ENCODE peak calls at places on chromosomes 11 and 22, in four cellular contexts. One of them, this sample, is unnamed.

GRCh38 chr11:68303083-68303482 is 9.3 kb upstream of the LRP5 start:
- DNase-seq in esophagus squamous epithelium: no peak
- DNase-seq in tibial artery: no peak
- DNase-seq in heart left ventricle: no peak
- DNase-seq in this sample: no peak

GRCh38 chr11:67780056-67780455 is 105.6 kb upstream of the ALDH3B2 start:
- DNase-seq in heart left ventricle: no peak
- DNase-seq in esophagus squamous epithelium: no peak
- DNase-seq in tibial artery: no peak
- DNase-seq in this sample: no peak

GRCh38 chr11:45556851-45557707 is 108.3 kb downstream of the CHST1 start:
- DNase-seq in heart left ventricle: no peak
- DNase-seq in esophagus squamous epithelium: no peak
- DNase-seq in tibial artery: no peak
- DNase-seq in this sample: no peak

GRCh38 chr11:118006153-118006534 is 19.9 kb downstream of the IL10RA start:
- DNase-seq in heart left ventricle: no peak
- DNase-seq in esophagus squamous epithelium: no peak
- DNase-seq in tibial artery: no peak
- DNase-seq in this sample: no peak

GRCh38 chr22:27686534-27686933 is 115.0 kb downstream of the MN1 start:
- DNase-seq in esophagus squamous epithelium: no peak
- DNase-seq in tibial artery: peak; percentile 86
- DNase-seq in heart left ventricle: peak; percentile 92
- DNase-seq in this sample: no peak

GRCh38 chr22:49992921-49993648 is 19.5 kb downstream of the IL17REL start:
- DNase-seq in esophagus squamous epithelium: no peak
- DNase-seq in heart left ventricle: peak; percentile 72
- DNase-seq in tibial artery: peak; percentile 29
- DNase-seq in this sample: peak; percentile 85

GRCh38 chr22:26674211-26675190 is 17.1 kb downstream of the MIAT start:
- DNase-seq in tibial artery: no peak
- DNase-seq in esophagus squamous epithelium: no peak
- DNase-seq in heart left ventricle: no peak
- DNase-seq in this sample: no peak

GRCh38 chr22:37777122-37777687 is 30.5 kb upstream of the GCAT start:
- DNase-seq in heart left ventricle: peak; percentile 60
- DNase-seq in esophagus squamous epithelium: no peak
- DNase-seq in tibial artery: no peak
- DNase-seq in this sample: peak; percentile 60

GRCh38 chr22:17117400-17117799 is 3.8 kb downstream of the TMEM121B start:
- DNase-seq in esophagus squamous epithelium: no peak
- DNase-seq in tibial artery: no peak
- DNase-seq in heart left ventricle: no peak
- DNase-seq in this sample: no peak

GRCh38 chr11:16611395-16612233 is 126.8 kb upstream of the C11orf58 start:
- DNase-seq in tibial artery: no peak
- DNase-seq in esophagus squamous epithelium: no peak
- DNase-seq in heart left ventricle: peak; percentile 30
- DNase-seq in this sample: no peak

GRCh38 chr11:17098632-17099031 is 21.2 kb upstream of the RPS13 start:
- DNase-seq in heart left ventricle: no peak
- DNase-seq in esophagus squamous epithelium: no peak
- DNase-seq in tibial artery: no peak
- DNase-seq in this sample: no peak

GRCh38 chr11:30432177-30432576 is 109.3 kb downstream of the ARL14EP start:
- DNase-seq in tibial artery: no peak
- DNase-seq in esophagus squamous epithelium: no peak
- DNase-seq in heart left ventricle: no peak
- DNase-seq in this sample: no peak

GRCh38 chr11:126355324-126355925 is at the start of gene ST3GAL4:
- DNase-seq in heart left ventricle: peak; percentile 90
- DNase-seq in tibial artery: peak; percentile 76
- DNase-seq in esophagus squamous epithelium: peak; percentile 25
- DNase-seq in this sample: peak; percentile 84

GRCh38 chr22:36244522-36245391 is 5.4 kb upstream of the APOL2 start:
- DNase-seq in heart left ventricle: peak; percentile 73
- DNase-seq in esophagus squamous epithelium: no peak
- DNase-seq in tibial artery: peak; percentile 67
- DNase-seq in this sample: no peak

GRCh38 chr11:127054153-127054552 is 53.6 kb upstream of the KIRREL3 start:
- DNase-seq in esophagus squamous epithelium: no peak
- DNase-seq in tibial artery: no peak
- DNase-seq in heart left ventricle: no peak
- DNase-seq in this sample: no peak

GRCh38 chr11:69921429-69922014 is 102.3 kb upstream of the FGF3 start:
- DNase-seq in esophagus squamous epithelium: no peak
- DNase-seq in tibial artery: no peak
- DNase-seq in heart left ventricle: peak; percentile 20
- DNase-seq in this sample: peak; percentile 24

GRCh38 chr22:21984793-21985192 is 2.2 kb upstream of the TOP3B start:
- DNase-seq in tibial artery: no peak
- DNase-seq in heart left ventricle: no peak
- DNase-seq in esophagus squamous epithelium: no peak
- DNase-seq in this sample: no peak

GRCh38 chr11:68928481-68928880 is 24.8 kb downstream of the IGHMBP2 start:
- DNase-seq in esophagus squamous epithelium: no peak
- DNase-seq in heart left ventricle: peak; percentile 63
- DNase-seq in tibial artery: no peak
- DNase-seq in this sample: no peak

GRCh38 chr22:44926491-44927415 is 83.1 kb downstream of the PHF21B start:
- DNase-seq in heart left ventricle: no peak
- DNase-seq in esophagus squamous epithelium: no peak
- DNase-seq in tibial artery: no peak
- DNase-seq in this sample: peak; percentile 25

GRCh38 chr22:40449676-40450035 is 79.3 kb downstream of the SGSM3 start:
- DNase-seq in esophagus squamous epithelium: no peak
- DNase-seq in heart left ventricle: no peak
- DNase-seq in tibial artery: no peak
- DNase-seq in this sample: no peak

GRCh38 chr11:120715239-120715638 is 203.7 kb downstream of the GRIK4 start:
- DNase-seq in esophagus squamous epithelium: no peak
- DNase-seq in heart left ventricle: no peak
- DNase-seq in tibial artery: no peak
- DNase-seq in this sample: no peak
- TF ChIP-seq CTCF in esophagus squamous epithelium: no peak
- TF ChIP-seq CTCF in heart left ventricle: no peak
- TF ChIP-seq CTCF in tibial artery: no peak
- TF ChIP-seq CTCF in this sample: peak; percentile 33

GRCh38 chr11:129143335-129143734 is 48.8 kb downstream of the ARHGAP32 start:
- DNase-seq in heart left ventricle: peak; percentile 75
- DNase-seq in esophagus squamous epithelium: no peak
- DNase-seq in tibial artery: peak; percentile 88
- DNase-seq in this sample: peak; percentile 48

GRCh38 chr11:129144256-129144655 is 47.9 kb downstream of the ARHGAP32 start:
- DNase-seq in tibial artery: no peak
- DNase-seq in heart left ventricle: no peak
- DNase-seq in esophagus squamous epithelium: no peak
- DNase-seq in this sample: no peak

GRCh38 chr11:129146196-129146595 is 45.9 kb downstream of the ARHGAP32 start:
- DNase-seq in tibial artery: no peak
- DNase-seq in heart left ventricle: no peak
- DNase-seq in esophagus squamous epithelium: no peak
- DNase-seq in this sample: no peak

GRCh38 chr11:129145276-129145675 is 46.8 kb downstream of the ARHGAP32 start:
- DNase-seq in esophagus squamous epithelium: no peak
- DNase-seq in tibial artery: no peak
- DNase-seq in heart left ventricle: no peak
- DNase-seq in this sample: no peak

DNA sequence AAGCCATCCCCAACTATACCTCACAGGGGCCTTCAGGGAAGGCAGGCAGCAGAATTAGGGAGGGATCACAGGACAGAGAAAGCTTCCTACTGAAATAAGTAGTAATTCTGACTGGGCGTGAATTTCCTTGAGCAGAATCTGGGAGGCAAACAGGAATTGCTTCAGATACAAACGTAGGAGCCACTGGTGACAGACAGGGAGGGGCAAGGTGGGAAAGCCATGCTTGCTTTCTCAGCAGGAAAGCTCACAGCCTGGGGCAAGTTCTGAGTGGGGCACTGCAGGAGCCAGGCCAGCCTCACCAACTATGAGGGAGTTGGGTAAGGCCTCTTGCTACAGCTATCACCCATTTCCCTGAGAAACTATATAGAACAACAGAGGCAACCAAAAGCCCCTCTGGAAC is 43.6 kb downstream of the ARHGAP32 start:
- DNase-seq in esophagus squamous epithelium: no peak
- DNase-seq in heart left ventricle: no peak
- DNase-seq in tibial artery: no peak
- DNase-seq in this sample: no peak
- H3K27ac ChIP-seq in esophagus squamous epithelium: no peak overlapping the region
- H3K27ac ChIP-seq in heart left ventricle: no peak overlapping the region
- H3K27ac ChIP-seq in tibial artery: no peak overlapping the region
- H3K27ac ChIP-seq in this sample: no peak overlapping the region

DNA sequence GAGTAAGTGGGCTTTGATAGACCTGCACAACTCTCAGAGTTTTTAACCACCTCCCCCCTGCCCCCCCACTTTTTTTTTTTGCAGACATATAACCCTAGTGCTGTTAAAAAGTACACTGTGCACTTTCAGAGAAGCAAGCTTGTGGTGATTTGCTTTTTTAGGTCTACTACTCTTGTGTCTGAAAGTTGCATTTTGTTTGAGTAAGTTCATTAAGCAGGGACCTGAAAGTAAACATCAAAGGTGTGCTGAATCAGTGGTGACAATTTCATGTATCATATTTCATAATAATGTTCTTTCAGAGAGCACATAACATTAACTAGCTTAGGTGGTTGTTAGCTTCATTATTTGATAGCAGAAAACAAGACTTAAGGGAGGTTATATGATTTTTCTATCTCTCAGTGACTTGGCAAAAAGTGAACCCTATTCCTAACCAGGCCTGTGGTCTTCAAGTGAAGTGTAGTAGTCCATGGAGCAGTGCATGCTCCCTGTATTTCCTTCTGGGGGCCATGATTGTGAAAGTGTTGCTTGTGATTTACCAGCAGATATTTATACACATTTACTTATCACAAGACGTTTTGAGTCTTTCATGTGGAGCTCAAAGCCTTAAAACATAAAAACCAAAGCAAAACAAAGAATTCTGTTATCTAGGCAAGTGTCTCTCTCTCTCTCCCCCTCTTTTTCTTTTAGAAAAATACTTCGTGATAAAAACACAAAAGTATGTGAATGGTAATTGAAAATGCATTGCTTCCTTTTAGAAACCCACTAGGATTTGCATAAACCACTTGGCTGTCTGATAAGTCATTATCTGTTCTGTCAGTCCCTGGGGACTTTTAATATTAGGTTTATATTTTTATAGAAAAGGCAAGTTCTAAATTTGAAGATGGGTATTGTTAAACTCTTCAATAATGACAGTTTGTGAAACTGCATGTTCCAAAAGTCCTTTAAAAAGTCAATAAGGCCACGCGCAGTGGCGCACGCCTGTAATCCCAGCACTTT is 7.5 kb upstream of the RAG2 start:
- DNase-seq in esophagus squamous epithelium: no peak
- DNase-seq in tibial artery: no peak
- DNase-seq in heart left ventricle: no peak
- DNase-seq in this sample: no peak
- H3K4me1 ChIP-seq in esophagus squamous epithelium: no peaks in the 10 kb centered on the region
- H3K4me1 ChIP-seq in tibial artery: no peaks in the 10 kb centered on the region
- H3K4me1 ChIP-seq in heart left ventricle: no peaks in the 10 kb centered on the region
- H3K4me1 ChIP-seq in this sample: no peaks in the 10 kb centered on the region

GRCh38 chr11:112652786-112653390 is 308.3 kb upstream of the NCAM1 start:
- DNase-seq in esophagus squamous epithelium: no peak
- DNase-seq in tibial artery: no peak
- DNase-seq in heart left ventricle: no peak
- DNase-seq in this sample: no peak

GRCh38 chr11:112659185-112659584 is 302.0 kb upstream of the NCAM1 start:
- DNase-seq in tibial artery: no peak
- DNase-seq in heart left ventricle: no peak
- DNase-seq in esophagus squamous epithelium: no peak
- DNase-seq in this sample: no peak

GRCh38 chr11:112656772-112657428 is 304.3 kb upstream of the NCAM1 start:
- DNase-seq in tibial artery: no peak
- DNase-seq in heart left ventricle: no peak
- DNase-seq in esophagus squamous epithelium: no peak
- DNase-seq in this sample: no peak

GRCh38 chr11:112658521-112658920 is 302.7 kb upstream of the NCAM1 start:
- DNase-seq in heart left ventricle: peak; percentile 56
- DNase-seq in tibial artery: no peak
- DNase-seq in esophagus squamous epithelium: no peak
- DNase-seq in this sample: no peak

GRCh38 chr11:112655386-112655785 is 305.8 kb upstream of the NCAM1 start:
- DNase-seq in esophagus squamous epithelium: peak; percentile 3
- DNase-seq in heart left ventricle: peak; percentile 91
- DNase-seq in tibial artery: peak; percentile 77
- DNase-seq in this sample: peak; percentile 56
- TF ChIP-seq CTCF in esophagus squamous epithelium: no peak
- TF ChIP-seq CTCF in heart left ventricle: no peak
- TF ChIP-seq CTCF in tibial artery: no peak
- TF ChIP-seq CTCF in this sample: no peak

DNA sequence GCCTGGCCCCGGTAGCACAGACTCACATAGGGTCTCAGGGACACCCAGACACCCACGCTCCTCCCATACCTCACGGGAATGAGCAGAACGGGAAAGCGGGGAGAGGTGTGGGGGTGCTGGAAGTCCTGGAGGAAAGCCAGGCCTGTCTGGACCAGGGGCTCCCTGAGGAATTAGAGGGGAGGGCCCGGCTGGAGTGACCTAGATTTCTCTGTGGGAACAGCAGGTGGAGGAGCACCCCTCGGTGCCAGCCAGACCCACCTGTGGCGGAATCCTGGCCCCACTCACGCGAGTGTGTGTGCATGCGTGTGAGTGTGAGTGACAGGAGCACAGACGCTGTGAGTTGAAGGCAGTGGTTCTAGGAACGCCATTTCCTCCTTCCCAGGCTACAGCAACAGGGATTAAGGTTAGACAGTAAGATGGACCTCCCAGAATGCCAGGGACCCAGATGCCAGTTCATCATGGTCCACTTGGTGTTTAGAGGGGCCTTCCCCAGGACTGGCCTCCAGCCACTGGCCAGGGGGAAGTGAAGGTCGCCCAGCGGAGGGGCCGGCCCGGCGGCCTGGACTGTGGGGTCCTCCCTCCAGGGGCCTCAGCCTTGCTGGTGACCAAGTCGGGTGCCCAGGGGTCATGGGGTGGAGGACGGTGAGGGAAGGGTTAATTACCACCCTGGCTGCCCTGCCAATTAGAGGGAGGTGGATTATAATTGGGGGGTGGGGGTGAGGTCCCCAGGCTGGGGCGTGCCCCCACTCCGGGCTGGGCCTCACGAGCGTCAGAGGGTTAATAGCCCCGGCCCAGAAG is 1.0 kb downstream of the PKP3 start:
- DNase-seq in esophagus squamous epithelium: no peak
- DNase-seq in heart left ventricle: no peak
- DNase-seq in tibial artery: no peak
- DNase-seq in this sample: no peak
- H3K27ac ChIP-seq in esophagus squamous epithelium: peak overlapping the region; percentile 93
- H3K27ac ChIP-seq in heart left ventricle: no peak overlapping the region
- H3K27ac ChIP-seq in tibial artery: no peak overlapping the region
- H3K27ac ChIP-seq in this sample: peak overlapping the region; percentile 64

GRCh38 chr11:122773781-122774266 is 64.5 kb upstream of the CRTAM start:
- DNase-seq in heart left ventricle: no peak
- DNase-seq in esophagus squamous epithelium: no peak
- DNase-seq in tibial artery: no peak
- DNase-seq in this sample: no peak
- H3K4me1 ChIP-seq in heart left ventricle: peaks cover 8% of the 10 kb centered on the region
- H3K4me1 ChIP-seq in esophagus squamous epithelium: no peaks in the 10 kb centered on the region
- H3K4me1 ChIP-seq in tibial artery: no peaks in the 10 kb centered on the region
- H3K4me1 ChIP-seq in this sample: peaks cover 8% of the 10 kb centered on the region

This sample was measured in lower lobe of right lung.